ENCODE peak calls at places on chromosome 19, in nine cellular contexts. M is transverse colon, C is breast epithelium, H is HCT116, T is H1, B is prostate gland, X is esophagus muscularis mucosa, L is stomach, Y is suprapubic skin. G is an unnamed sample.

GRCh38 chr19:16338470-16339360 is 14.1 kb downstream of the KLF2 start:
- DNase-seq in M (peak), C (no peak), H (peak), T (no peak), B (no peak), X (no peak), L (no peak), Y (no peak), G (peak)

GRCh38 chr19:45798995-45799517 is 6.4 kb upstream of the DMWD start:
- DNase-seq in M (peak), C (no peak), H (no peak), T (no peak), B (no peak), X (no peak), L (peak), Y (no peak), G (peak)

GRCh38 chr19:31135841-31136240 is 213.4 kb downstream of the TSHZ3 start:
- DNase-seq in M (no peak), C (no peak), H (no peak), T (no peak), B (no peak), X (no peak), L (no peak), Y (no peak), G (no peak)

GRCh38 chr19:8340341-8341096 is 2.5 kb downstream of the KANK3 start:
- DNase-seq in M (peak), C (no peak), H (no peak), T (no peak), B (no peak), X (peak), L (peak), Y (no peak), G (no peak)

GRCh38 chr19:18419699-18420460 is 682 bp downstream of the SSBP4 start:
- DNase-seq in M (peak), C (no peak), H (no peak), T (no peak), B (no peak), X (no peak), L (no peak), Y (no peak), G (no peak)

GRCh38 chr19:38388310-38389100 is at the start of gene SPRED3:
- DNase-seq in M (no peak), C (no peak), H (no peak), T (no peak), B (peak), X (no peak), L (peak), Y (no peak), G (no peak)

GRCh38 chr19:16258440-16258903 is 60.8 kb downstream of the AP1M1 start:
- DNase-seq in M (peak), C (no peak), H (no peak), T (no peak), B (no peak), X (peak), L (peak), Y (no peak), G (no peak)

GRCh38 chr19:15259900-15260299 is 27.7 kb upstream of the EPHX3 start:
- DNase-seq in M (no peak), C (no peak), H (no peak), T (no peak), B (no peak), X (no peak), L (no peak), Y (no peak), G (no peak)

GRCh38 chr19:48718711-48719231 is 754 bp downstream of the MAMSTR start:
- DNase-seq in M (no peak), C (no peak), H (no peak), T (no peak), B (no peak), X (no peak), L (no peak), Y (no peak), G (no peak)

GRCh38 chr19:7926021-7926726 is at the start of gene CTXN1:
- DNase-seq in M (peak), C (peak), H (no peak), T (no peak), B (peak), X (no peak), L (peak), Y (no peak), G (peak)

GRCh38 chr19:29699861-29700260 is 15.2 kb downstream of the C19orf12 start:
- DNase-seq in M (no peak), C (no peak), H (no peak), T (no peak), B (no peak), X (no peak), L (no peak), Y (no peak), G (no peak)

GRCh38 chr19:17836530-17836929 is 11.3 kb downstream of the JAK3 start:
- DNase-seq in M (no peak), C (no peak), H (no peak), T (no peak), B (no peak), X (no peak), L (no peak), Y (no peak), G (no peak)

GRCh38 chr19:56594783-56595547 is at the start of gene ZNF71:
- DNase-seq in M (peak), C (peak), H (no peak), T (peak), B (peak), X (peak), L (peak), Y (peak), G (peak)

DNA sequence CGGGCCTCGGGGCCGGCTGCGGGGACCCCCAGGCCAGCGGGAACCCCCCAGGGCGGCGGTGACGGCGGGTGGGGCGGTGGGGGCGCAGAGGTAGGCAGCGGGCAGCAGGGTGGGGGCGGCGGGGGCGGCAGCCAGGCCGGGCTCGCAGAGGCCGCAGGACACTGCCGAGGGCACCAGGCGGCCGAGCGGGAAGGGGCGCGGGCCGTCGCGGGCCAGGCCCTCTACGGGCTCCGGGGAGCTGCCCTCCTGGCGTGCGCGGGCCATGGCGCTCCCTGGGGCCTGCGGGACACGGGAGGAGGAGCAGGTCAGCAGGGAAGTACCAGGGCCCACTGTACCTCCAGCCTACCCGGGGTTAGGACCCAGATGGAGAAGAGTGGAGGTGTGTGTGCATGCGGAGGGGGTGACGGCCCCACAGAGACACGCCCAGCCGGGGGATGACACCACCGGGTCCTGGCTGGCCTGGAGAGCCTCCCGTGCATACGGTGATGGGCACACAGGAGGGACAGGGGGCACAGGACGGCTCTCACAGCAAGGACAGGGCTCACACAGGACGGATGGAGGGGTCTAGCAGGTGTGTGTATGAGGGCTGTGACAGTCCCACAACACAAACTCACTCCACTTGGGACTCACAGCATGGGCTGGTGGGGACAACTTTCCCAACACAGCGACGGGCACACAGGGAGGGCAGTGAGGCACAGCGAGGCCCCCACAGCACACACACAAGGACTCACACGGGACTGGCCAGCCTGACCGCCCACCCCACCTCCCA is 2.6 kb downstream of the BBC3 start:
- DNase-seq in M (peak), C (peak), H (no peak), T (no peak), B (no peak), X (no peak), L (peak), Y (no peak), G (no peak)
- TF ChIP-seq POLR2A in M (no peak), C (peak), H (peak), T (peak), B (no peak), X (no peak), L (no peak), Y (no peak), G (peak)

GRCh38 chr19:41546386-41546789 is 29.6 kb upstream of the CEACAM21 start:
- DNase-seq in M (peak), C (no peak), H (no peak), T (no peak), B (no peak), X (no peak), L (no peak), Y (no peak), G (no peak)
- TF ChIP-seq POLR2AphosphoS5 in M (peak), C (no peak), H (no peak), T (no peak), B (no peak), X (peak), L (no peak), Y (no peak), G (peak)

GRCh38 chr19:35017507-35017906 is 12.8 kb upstream of the SCN1B start:
- DNase-seq in M (no peak), C (no peak), H (no peak), T (no peak), B (no peak), X (no peak), L (no peak), Y (no peak), G (no peak)
- TF ChIP-seq POLR2A in M (no peak), C (no peak), H (no peak), T (no peak), B (no peak), X (no peak), L (no peak), Y (no peak), G (no peak)

GRCh38 chr19:51691122-51692064 is 1.7 kb upstream of the SPACA6 start:
- DNase-seq in M (no peak), C (no peak), H (no peak), T (no peak), B (no peak), X (peak), L (no peak), Y (peak), G (no peak)

GRCh38 chr19:51687791-51688664 is 5.1 kb upstream of the SPACA6 start:
- DNase-seq in M (peak), C (no peak), H (no peak), T (no peak), B (no peak), X (no peak), L (peak), Y (no peak), G (no peak)

GRCh38 chr19:51690359-51691121 is 2.6 kb upstream of the SPACA6 start:
- DNase-seq in M (peak), C (peak), H (no peak), T (no peak), B (peak), X (peak), L (peak), Y (no peak), G (no peak)

GRCh38 chr19:51688665-51689571 is 4.2 kb upstream of the SPACA6 start:
- DNase-seq in M (peak), C (peak), H (peak), T (no peak), B (peak), X (peak), L (peak), Y (peak), G (no peak)

DNA sequence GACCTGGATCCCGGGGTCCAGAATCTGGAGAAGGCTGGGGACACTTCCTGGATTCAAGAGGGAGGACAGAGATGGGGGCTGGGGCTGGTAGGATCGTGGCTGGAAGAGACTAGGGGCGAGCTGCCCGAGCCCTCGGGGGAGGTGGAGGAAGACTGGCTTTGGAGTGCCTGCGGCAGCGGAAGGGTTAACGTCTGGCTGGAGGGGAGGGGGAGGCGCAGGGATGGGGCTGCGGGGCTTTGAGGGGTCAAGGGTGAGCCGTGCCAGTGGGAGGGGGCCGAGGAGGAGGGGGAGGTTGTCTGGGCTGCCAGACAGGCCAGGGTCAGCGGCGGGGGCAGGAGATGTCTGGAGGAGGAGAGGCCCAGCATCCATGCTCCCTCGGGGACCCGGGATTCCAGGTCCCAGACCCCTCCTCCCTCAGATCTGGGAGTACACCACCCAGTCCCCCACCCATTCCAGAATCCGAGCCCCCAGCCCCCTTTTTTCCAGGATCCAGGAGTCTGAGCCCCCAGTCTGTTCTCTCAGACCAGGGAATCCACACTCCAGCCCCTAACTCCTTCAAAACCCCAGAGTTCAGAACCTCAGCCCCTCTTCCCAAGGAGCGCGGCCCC is 3.3 kb upstream of the SPACA6 start:
- DNase-seq in M (peak), C (no peak), H (no peak), T (no peak), B (no peak), X (peak), L (no peak), Y (no peak), G (no peak)
- TF ChIP-seq POLR2AphosphoS5 in M (no peak), C (no peak), H (peak), T (no peak), B (no peak), X (no peak), L (no peak), Y (no peak), G (no peak)

GRCh38 chr19:21767065-21767800 is at the start of gene ZNF100:
- DNase-seq in M (peak), C (peak), H (peak), T (peak), B (peak), X (peak), L (peak), Y (peak), G (peak)
- TF ChIP-seq POLR2A in M (peak), C (peak), H (no peak), T (peak), B (peak), X (no peak), L (no peak), Y (peak), G (peak)

DNA sequence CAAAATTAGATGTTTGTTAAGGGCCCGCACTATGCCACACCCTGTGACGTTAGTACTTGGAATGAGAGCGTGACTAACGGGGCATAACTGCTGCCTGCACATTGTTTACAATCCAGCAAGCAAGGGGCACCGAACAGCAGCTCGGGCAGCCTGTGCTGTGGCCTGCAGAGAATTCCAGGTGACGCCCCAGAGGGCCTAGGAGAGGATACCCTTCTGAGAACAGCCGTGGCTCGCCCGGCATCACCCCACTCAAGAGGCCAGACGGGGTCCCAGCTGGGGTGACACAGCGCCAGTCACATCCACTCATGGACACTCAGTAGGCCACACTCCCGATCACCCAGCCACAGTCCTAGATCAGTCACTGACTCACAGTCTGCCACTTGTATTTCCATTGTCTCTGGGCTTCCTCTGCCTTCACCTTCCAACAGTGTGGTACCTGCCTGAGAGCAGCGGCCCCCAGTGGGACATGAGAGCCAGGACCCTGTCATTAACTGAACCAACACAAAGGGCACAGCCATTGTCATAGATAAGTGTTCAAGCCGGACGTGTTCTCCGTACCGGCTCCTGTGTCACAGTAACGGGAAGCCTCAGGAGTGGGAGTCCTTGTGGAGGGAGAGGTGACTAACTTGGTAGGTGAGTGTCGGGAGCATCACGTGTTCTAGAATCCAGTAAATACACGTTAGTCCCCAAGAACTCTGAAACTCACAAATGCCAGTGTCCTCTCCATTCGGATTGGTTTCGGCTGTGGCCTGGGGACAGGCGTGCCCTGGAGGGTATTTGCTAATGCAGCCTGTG is 7.5 kb downstream of the ZNF331 start:
- DNase-seq in M (no peak), C (no peak), H (no peak), T (no peak), B (peak), X (no peak), L (no peak), Y (no peak), G (no peak)
- TF ChIP-seq POLR2AphosphoS5 in M (no peak), C (no peak), H (no peak), T (no peak), B (no peak), X (no peak), L (no peak), Y (peak), G (no peak)

DNA sequence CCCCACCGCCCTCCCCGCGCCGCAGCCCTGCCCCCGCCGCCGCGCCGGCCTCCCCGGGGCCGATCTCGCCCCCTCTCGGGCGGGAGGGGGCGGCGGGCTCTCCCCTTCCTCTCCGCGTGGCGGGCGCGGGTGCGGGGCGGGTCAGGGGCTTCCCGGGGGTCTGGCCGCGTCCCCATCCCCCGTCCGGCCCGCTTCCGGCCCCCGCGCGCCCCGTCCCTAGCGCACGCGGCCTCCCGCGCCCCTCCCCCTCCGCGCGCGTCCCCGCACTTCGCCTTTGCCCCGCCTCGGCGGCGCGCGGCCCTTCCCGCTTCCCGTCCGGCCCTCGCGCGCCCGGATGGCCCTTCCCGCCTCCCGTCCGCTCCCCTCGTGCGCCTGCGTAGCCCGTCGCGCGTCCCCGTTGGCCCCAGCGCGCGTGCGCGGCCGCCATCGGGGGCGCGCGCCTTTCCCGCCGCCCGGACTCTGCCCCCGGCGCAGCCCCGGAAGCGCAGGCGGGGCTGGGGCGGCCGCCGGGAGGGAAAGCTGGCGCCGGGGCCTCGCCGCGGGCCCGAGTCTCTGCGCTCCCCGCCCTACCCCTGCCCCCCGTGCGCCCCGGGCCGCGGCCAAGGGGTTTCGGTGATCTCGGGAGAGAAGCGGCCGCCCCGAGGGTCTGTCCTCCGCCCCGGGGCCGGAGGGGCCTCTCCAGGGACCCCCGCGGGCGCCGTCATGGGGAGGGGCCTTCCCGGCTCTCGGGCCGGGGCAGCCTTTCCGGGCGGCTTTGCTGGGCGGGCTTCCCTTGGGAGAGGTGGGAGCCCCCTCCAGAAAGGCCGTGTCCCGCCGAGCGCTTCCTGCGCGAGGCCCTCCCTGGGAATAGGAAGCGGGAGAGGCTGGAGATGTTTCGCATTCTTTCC is 519 bp downstream of the PTBP1 start:
- DNase-seq in M (peak), C (peak), H (peak), T (no peak), B (peak), X (no peak), L (peak), Y (peak), G (peak)
- TF ChIP-seq POLR2A in M (peak), C (no peak), H (no peak), T (peak), B (no peak), X (no peak), L (no peak), Y (no peak), G (peak)